ENCODE peak calls at places on chromosomes 6 and 20, in four cellular contexts. B is GM23248, L is HCT116, V is PC-3. P is an unnamed sample.

GRCh38 chr6:30044630-30045029 is 16.4 kb upstream of the POLR1H start:
- DNase-seq in B (peak; percentile 87), L (no peak), V (peak; percentile 60), P (no peak)

GRCh38 chr20:63130654-63131577 is 85.0 kb downstream of the YTHDF1 start:
- DNase-seq in B (no peak), L (no peak), V (no peak), P (no peak)

GRCh38 chr20:4443016-4443415 is 278.7 kb upstream of the PRND start:
- DNase-seq in B (no peak), L (no peak), V (peak; percentile 31), P (no peak)

GRCh38 chr6:44652551-44652950 is 265.0 kb downstream of the CDC5L start:
- DNase-seq in B (peak; percentile 75), L (no peak), V (no peak), P (no peak)

GRCh38 chr6:130132286-130132701 is 90.5 kb downstream of the SAMD3 start:
- DNase-seq in B (no peak), L (no peak), V (no peak), P (no peak)

GRCh38 chr6:166957087-166957804 is 896 bp upstream of the RNASET2 start:
- DNase-seq in B (peak; percentile 58), L (no peak), V (no peak), P (peak; percentile 18)

GRCh38 chr6:82245376-82245775 is 2.2 kb downstream of the IBTK start:
- DNase-seq in B (no peak), L (no peak), V (no peak), P (no peak)

GRCh38 chr20:64104667-64105451 is 2.5 kb downstream of the NPBWR2 start:
- DNase-seq in B (no peak), L (no peak), V (no peak), P (no peak)

GRCh38 chr6:166402582-166403277 is 20.0 kb upstream of the MPC1 start:
- DNase-seq in B (peak; percentile 89), L (no peak), V (no peak), P (peak; percentile 91)

GRCh38 chr20:1287787-1288569 is 21.9 kb downstream of the SNPH start:
- DNase-seq in B (no peak), L (no peak), V (no peak), P (no peak)

GRCh38 chr6:121260651-121261102 is 73.6 kb downstream of the TBC1D32 start:
- DNase-seq in B (peak; percentile 24), L (no peak), V (no peak), P (peak; percentile 72)

GRCh38 chr6:168583821-168584220 is 142.8 kb downstream of the SMOC2 start:
- DNase-seq in B (no peak), L (no peak), V (no peak), P (no peak)

GRCh38 chr6:170459451-170459850 is 93.7 kb downstream of the PSMB1 start:
- DNase-seq in B (peak; percentile 71), L (no peak), V (peak; percentile 17), P (no peak)

GRCh38 chr6:41799517-41799916 is 12.0 kb downstream of the TOMM6 start:
- DNase-seq in B (no peak), L (no peak), V (no peak), P (no peak)

GRCh38 chr20:23401051-23401450 is 20.2 kb downstream of the NAPB start:
- DNase-seq in B (no peak), L (no peak), V (no peak), P (no peak)

GRCh38 chr20:58584881-58585752 is 66.0 kb upstream of the STX16 start:
- DNase-seq in B (no peak), L (no peak), V (no peak), P (no peak)

GRCh38 chr20:3162080-3162611 is 2.5 kb upstream of the FASTKD5 start:
- DNase-seq in B (no peak), L (no peak), V (no peak), P (no peak)
- H3K4me1 ChIP-seq in B (peaks cover 16% of the 10 kb centered on the region), L (peaks cover 30% of the 10 kb centered on the region), V (peaks cover 9% of the 10 kb centered on the region), P (peaks cover 10% of the 10 kb centered on the region)

GRCh38 chr20:31851240-31851955 is 6.0 kb upstream of the FOXS1 start:
- DNase-seq in B (peak; percentile 27), L (no peak), V (peak; percentile 51), P (no peak)

GRCh38 chr20:31848088-31848999 is 2.9 kb upstream of the FOXS1 start:
- DNase-seq in B (no peak), L (no peak), V (no peak), P (no peak)

GRCh38 chr20:31846793-31847138 is 1.4 kb upstream of the FOXS1 start:
- DNase-seq in B (no peak), L (no peak), V (no peak), P (no peak)

GRCh38 chr20:31845300-31845863 is at the start of gene FOXS1:
- DNase-seq in B (no peak), L (no peak), V (no peak), P (no peak)

DNA sequence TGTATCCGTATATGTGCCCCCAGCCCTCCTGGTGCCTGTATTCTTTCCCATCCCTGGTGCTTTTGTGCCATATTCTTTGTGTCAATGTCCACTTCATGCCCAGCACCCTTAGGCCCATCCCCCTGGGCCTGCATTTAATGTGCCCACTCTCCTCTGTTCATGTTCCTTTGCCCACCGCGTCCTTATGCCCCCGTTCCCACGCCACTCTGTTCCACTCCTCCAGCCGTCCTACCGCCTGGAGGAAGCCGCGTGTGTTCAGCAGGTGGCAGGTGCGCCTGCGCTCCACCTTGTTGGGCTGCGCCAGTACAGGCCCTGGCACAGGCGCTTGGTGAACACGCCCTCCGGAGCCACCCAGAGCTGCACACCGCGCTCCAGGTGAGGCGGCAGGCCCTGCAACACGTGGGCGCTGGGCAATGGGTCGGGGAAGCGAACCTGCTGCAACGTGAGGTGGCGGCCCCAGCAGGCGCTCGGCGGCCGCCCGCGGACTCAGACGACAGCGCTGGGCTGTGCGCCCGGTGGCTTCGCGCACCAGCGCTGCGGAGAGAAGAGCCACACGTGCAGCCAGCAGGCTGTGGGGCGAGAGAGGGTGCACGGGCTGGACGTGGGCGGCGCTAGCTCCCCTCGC is 4.0 kb upstream of the FOXS1 start:
- DNase-seq in B (no peak), L (no peak), V (peak; percentile 4), P (no peak)
- TF ChIP-seq EZH2 in B (no peak), L (no peak), V (no peak), P (no peak)

DNA sequence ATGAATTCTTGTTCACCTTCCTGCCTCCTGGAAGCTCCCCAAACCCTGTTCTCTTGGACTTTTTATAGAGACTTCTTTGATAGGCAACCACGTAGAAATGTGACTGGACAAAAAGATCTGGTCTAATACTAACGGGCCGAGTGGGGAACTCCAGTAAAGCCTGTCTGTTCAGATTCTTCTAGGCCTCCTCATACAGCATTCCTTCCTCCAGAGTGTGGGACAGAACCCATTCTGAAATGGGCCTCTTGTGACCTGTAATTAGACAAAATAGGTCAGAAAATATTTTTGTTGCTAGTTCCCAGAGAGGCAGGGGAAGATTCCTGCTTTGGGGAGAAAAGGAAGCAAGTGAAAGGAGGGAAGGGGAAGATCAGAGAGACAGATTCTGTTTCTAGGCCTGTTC is 374.3 kb downstream of the CDH26 start:
- DNase-seq in B (no peak), L (no peak), V (no peak), P (no peak)
- H3K27ac ChIP-seq in B (no peak overlapping the region), L (no peak overlapping the region), V (no peak overlapping the region), P (no peak overlapping the region)

GRCh38 chr6:154166140-154166539 is 127.1 kb downstream of the OPRM1 start:
- DNase-seq in B (no peak), L (no peak), V (peak; percentile 47), P (no peak)
- H3K4me1 ChIP-seq in B (peaks cover 3% of the 10 kb centered on the region), L (no peaks in the 10 kb centered on the region), V (no peaks in the 10 kb centered on the region), P (no peaks in the 10 kb centered on the region)

DNA sequence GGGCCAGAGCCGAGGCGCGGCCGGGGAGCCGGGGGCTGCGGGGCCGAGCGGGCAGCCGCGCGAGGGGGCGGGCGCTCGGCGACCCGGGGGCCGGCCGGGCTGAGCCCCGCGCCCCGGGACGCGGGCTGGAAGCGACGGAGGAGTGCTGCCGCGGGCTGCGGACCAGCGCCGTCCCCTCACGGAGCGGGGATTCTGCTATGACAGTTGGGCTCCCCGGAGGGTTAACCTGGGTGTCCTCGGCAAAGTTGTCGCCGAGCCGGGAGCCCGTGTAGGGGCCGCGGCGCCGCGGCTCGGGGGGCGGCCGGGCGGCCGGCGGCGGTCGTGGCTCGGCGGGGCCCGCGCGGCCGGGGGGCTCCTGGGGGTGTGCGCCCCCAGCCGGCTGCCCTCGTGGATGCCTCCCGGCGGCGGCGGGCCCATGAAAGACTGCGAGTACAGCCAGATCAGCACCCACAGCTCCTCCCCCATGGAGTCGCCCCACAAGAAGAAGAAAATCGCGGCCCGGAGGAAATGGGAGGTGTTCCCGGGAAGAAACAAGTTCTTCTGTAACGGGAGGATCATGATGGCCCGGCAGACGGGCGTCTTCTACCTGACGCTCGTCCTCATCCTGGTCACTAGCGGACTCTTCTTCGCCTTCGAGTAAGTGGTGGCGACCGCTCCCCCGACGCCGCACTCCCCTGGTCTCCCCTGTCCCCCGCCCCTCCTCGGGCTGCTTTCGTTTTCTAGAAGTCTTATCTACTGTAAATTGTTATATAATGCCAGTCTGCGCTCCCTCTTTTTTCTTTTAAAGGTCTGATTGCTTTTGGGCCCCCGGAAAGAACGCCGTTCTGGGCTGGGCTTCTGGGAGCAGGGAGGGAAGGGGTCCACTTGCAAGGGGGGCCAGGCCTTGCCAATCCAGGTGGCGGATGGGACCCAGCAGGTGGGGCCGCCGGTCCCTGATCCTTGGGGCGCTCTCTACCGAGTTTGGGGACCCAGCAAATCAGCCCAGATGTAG is 936 bp downstream of the ZDHHC14 start:
- DNase-seq in B (peak; percentile 76), L (no peak), V (peak; percentile 31), P (peak; percentile 42)
- TF ChIP-seq EZH2 in B (no peak), L (no peak), V (no peak), P (no peak)

GRCh38 chr6:132084811-132085509 is 133.8 kb upstream of the CCN2 start:
- DNase-seq in B (peak; percentile 93), L (no peak), V (peak; percentile 45), P (peak; percentile 77)

GRCh38 chr6:132088150-132088549 is 137.0 kb upstream of the CCN2 start:
- DNase-seq in B (no peak), L (no peak), V (no peak), P (no peak)

GRCh38 chr6:132082421-132082820 is 131.2 kb upstream of the CCN2 start:
- DNase-seq in B (no peak), L (no peak), V (no peak), P (no peak)

GRCh38 chr6:132087391-132087790 is 136.2 kb upstream of the CCN2 start:
- DNase-seq in B (peak; percentile 26), L (no peak), V (peak; percentile 6), P (peak; percentile 9)

DNA sequence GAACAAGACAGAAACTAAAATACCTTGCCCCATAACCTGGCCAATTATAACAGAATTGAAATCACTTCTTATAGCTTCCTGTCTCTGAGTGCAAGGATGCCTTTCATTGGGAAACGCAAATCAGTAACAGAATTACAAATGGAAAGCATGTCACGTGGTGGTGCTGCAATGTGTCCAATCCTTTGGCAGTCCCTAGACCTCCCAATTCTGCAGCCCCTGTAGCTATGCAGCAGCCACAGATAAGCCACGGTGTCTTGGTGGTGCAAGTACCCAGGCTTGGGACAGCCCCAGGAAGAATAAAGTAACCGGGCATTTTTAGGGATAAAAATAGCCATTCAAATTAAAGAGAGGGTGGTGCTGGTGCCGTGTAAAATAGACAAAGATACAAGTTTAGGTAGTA is 134.6 kb upstream of the CCN2 start:
- DNase-seq in B (no peak), L (no peak), V (no peak), P (peak; percentile 48)
- H3K27ac ChIP-seq in B (peak overlapping the region; percentile 97), L (no peak overlapping the region), V (no peak overlapping the region), P (peak overlapping the region; percentile 76)

DNA sequence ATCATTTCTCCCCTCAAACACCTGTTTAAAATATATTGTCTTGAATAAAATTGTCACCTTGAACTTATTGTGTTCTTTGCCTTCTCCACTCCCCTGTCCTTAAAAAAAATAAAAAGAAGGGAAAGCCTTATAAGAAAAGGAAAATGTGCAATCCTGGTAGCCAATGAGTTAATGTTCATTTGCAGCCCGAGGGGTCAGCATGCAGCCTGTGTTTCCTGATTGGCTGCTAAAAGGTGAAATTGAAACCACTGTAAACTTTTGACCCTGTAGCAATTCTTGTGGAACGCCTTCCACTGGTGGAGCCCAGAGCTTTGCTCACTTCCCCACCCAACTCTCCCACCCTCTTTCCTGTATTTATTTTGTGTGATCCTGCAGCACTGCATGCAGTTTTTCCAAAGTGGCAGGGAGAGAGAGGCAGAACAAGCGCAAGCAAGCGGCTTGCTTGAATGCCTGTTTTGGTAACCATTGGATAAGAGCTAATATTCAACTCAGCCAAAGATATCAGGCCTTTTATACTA is 74.9 kb downstream of the NCOA3 start:
- DNase-seq in B (peak; percentile 74), L (peak; percentile 85), V (peak; percentile 93), P (peak; percentile 78)
- H3K4me1 ChIP-seq in B (peaks cover 28% of the 10 kb centered on the region), L (peaks cover 75% of the 10 kb centered on the region), V (peaks cover 44% of the 10 kb centered on the region), P (peaks cover 54% of the 10 kb centered on the region)

P was measured in A673.